ENCODE peak calls at places on chromosomes 6 and 20, in eight cellular contexts. R is AG09319, S is brain microvascular endothelial cell, V is lung, Z is lower lobe of right lung, G is CD14-positive monocyte, Y is Peyer's patch, X is progenitor cell of endocrine pancreas. C is an unnamed sample.
A peak's percentile ranks its signal among the peaks of the same experiment; 100 is the strongest.

GRCh38 chr20:45647441-45648050 is 16.5 kb upstream of the WFDC9 start:
- DNase-seq in G (no peak), X (no peak), S (no peak), Z (no peak), R (no peak), V (no peak), Y (no peak), C (no peak)

GRCh38 chr6:165846123-165846966 is 183.3 kb upstream of the PDE10A start:
- DNase-seq in R (no peak), Z (no peak), Y (no peak), G (no peak), S (no peak), X (no peak), V (no peak), C (no peak)

GRCh38 chr6:43748765-43749164 is 21.2 kb upstream of the VEGFA start:
- DNase-seq in G (no peak), S (no peak), Z (no peak), Y (no peak), X (no peak), R (no peak), V (no peak), C (no peak)

GRCh38 chr20:24109008-24109407 is 120.4 kb upstream of the GGTLC1 start:
- DNase-seq in V (no peak), R (no peak), G (no peak), Y (no peak), Z (no peak), X (no peak), S (no peak), C (no peak)

GRCh38 chr20:62707981-62708521 is 585 bp upstream of the NTSR1 start:
- DNase-seq in V (no peak), Y (no peak), X (no peak), S (no peak), Z (no peak), R (no peak), G (no peak), C (no peak)

GRCh38 chr6:21953831-21954801 is 342.7 kb downstream of the PRL start:
- DNase-seq in S (peak; percentile 69), R (no peak), Z (no peak), X (no peak), G (no peak), Y (peak; percentile 55), V (no peak), C (no peak)

GRCh38 chr6:159067334-159067733 is 22.5 kb upstream of the TAGAP start:
- DNase-seq in R (no peak), S (no peak), V (no peak), Y (no peak), Z (no peak), G (no peak), X (no peak), C (no peak)

GRCh38 chr20:46810442-46811327 is 84.0 kb upstream of the EYA2 start:
- DNase-seq in V (no peak), S (no peak), X (no peak), Y (no peak), R (no peak), G (no peak), Z (no peak), C (no peak)

GRCh38 chr20:37901280-37901666 is 1.7 kb upstream of the VSTM2L start:
- DNase-seq in Y (no peak), Z (no peak), G (no peak), X (no peak), V (no peak), S (no peak), R (no peak), C (no peak)

GRCh38 chr6:40794581-40794980 is 207.4 kb upstream of the LRFN2 start:
- DNase-seq in R (no peak), X (no peak), Z (no peak), Y (no peak), V (no peak), G (no peak), S (no peak), C (no peak)

GRCh38 chr20:24779166-24779565 is 169.9 kb upstream of the CST7 start:
- DNase-seq in S (no peak), G (peak; percentile 25), Z (peak; percentile 11), R (no peak), V (no peak), Y (peak; percentile 14), X (no peak), C (no peak)

GRCh38 chr6:143513410-143513809 is 1.9 kb upstream of the FUCA2 start:
- DNase-seq in V (no peak), G (no peak), R (no peak), S (no peak), Z (peak; percentile 60), X (no peak), Y (peak; percentile 73), C (no peak)

GRCh38 chr20:21503345-21503744 is 10.5 kb downstream of the NKX2-2 start:
- DNase-seq in S (peak; percentile 51), Y (no peak), G (no peak), V (no peak), R (no peak), Z (no peak), X (no peak), C (no peak)

GRCh38 chr6:31794294-31794865 is 1.2 kb downstream of the VARS1 start:
- DNase-seq in G (no peak), V (no peak), X (no peak), R (no peak), S (peak; percentile 19), Z (no peak), Y (no peak), C (no peak)

GRCh38 chr20:51346686-51347485 is 195.6 kb downstream of the NFATC2 start:
- DNase-seq in G (no peak), R (no peak), Y (no peak), V (no peak), X (no peak), Z (no peak), S (peak; percentile 81), C (no peak)

GRCh38 chr6:32402812-32403211 is 4.2 kb downstream of the BTNL2 start:
- DNase-seq in V (no peak), S (no peak), X (no peak), Z (no peak), G (no peak), R (no peak), Y (no peak), C (no peak)

GRCh38 chr20:24581443-24582170 is 112.2 kb downstream of the SYNDIG1 start:
- DNase-seq in X (no peak), Z (no peak), G (no peak), R (no peak), V (no peak), Y (no peak), S (no peak), C (no peak)

GRCh38 chr20:44212792-44213191 is 2.2 kb upstream of the OSER1 start:
- DNase-seq in Z (no peak), X (no peak), G (no peak), Y (no peak), V (no peak), R (no peak), S (no peak), C (no peak)

GRCh38 chr20:44208770-44209169 is 1.8 kb downstream of the OSER1 start:
- DNase-seq in G (no peak), V (no peak), X (no peak), Z (no peak), Y (no peak), R (no peak), S (no peak), C (no peak)

GRCh38 chr20:44209691-44210421 is 715 bp downstream of the OSER1 start:
- DNase-seq in G (peak; percentile 74), V (no peak), X (peak; percentile 43), S (peak; percentile 9), Z (no peak), R (no peak), Y (no peak), C (no peak)

GRCh38 chr20:44211177-44212039 is 837 bp upstream of the OSER1 start:
- DNase-seq in Y (no peak), Z (no peak), G (no peak), R (no peak), V (no peak), S (peak; percentile 11), X (no peak), C (no peak)

DNA sequence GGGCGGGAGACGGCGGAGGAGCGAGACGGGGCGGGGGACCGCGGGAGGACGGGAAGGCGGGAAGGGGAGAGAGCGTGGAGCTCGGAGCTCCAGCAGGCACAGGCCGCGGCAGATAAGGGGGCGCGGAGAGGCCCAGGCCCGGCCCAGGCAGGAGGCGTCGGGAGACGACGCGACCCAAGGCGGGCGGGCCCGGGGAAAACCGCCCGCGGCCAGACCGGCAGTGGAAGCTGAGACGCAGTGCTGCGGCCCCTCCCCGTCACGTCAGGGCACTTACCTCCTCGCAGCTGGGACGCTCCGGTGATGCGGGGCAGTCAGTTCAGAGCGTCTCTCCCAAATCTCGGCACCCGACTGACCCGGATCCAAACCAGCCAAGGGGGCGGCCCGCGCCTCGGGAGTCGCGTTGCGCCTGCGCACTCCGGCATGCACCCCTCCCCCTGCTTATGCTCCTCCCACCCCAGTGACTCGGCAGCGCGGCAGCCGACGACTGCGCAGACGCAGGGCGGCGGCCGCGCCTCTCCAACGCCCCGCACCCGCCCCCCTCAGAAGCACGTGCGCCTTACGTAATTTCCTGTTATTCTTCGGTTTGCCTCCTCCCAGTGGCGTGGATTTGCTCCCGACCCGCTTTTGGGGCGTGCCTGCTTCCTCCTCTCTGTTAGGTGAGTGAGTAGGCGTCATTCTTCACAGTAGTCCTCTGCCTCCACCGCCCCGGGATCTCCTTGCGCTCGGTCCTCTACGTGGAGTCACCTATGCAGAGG is at the start of gene OSER1:
- DNase-seq in S (peak; percentile 95), G (peak; percentile 99), V (peak; percentile 98), Z (peak; percentile 97), Y (peak; percentile 98), X (peak; percentile 96), R (peak; percentile 94), C (peak; percentile 98)
- TF ChIP-seq CTCF in S (no peak), G (no peak), V (no peak), Z (no peak), Y (peak; percentile 6), X (no peak), R (no peak), C (no peak)

GRCh38 chr6:19613678-19614077 is 223.5 kb upstream of the ID4 start:
- DNase-seq in Y (no peak), X (no peak), S (no peak), V (no peak), G (no peak), R (no peak), Z (no peak), C (no peak)
- TF ChIP-seq CTCF in Y (peak; percentile 12), X (no peak), S (no peak), V (no peak), G (no peak), R (no peak), Z (no peak), C (no peak)

DNA sequence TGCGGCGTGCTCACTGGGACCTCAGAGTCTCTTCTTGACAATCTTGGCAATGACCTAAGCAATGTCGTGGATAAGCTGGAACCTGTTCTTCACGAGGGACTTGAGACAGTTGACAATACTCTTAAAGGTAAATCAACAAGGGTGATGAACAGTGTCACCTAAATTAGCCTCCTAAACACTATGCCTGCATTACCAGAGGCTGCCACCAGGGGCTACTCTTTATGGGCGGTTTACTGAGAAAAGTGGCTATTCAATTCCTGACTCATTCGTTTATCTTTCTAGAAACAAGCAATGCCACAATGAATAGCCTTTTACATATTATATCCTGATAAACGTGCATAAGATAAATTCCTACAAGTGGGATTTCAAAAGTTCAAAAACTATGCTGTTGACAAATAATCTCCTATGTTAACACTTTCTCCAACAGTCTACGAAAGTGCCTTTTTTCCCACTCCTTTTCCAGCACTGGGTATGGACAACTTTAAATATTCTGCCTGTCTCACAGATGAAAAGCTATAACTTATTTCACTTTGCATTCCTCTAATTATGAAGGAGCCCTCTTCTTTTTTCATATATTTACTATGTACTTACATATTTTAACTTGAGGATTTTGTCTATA is 1.3 kb downstream of the BPIFA2 start:
- DNase-seq in R (no peak), Z (no peak), G (no peak), S (peak; percentile 8), V (no peak), Y (no peak), X (no peak), C (no peak)
- TF ChIP-seq CTCF in R (peak; percentile 12), Z (peak; percentile 36), G (peak; percentile 76), S (peak; percentile 67), V (no peak), Y (peak; percentile 15), X (peak; percentile 58), C (peak; percentile 29)

GRCh38 chr6:76876922-76877553 is 586.3 kb downstream of the HTR1B start:
- DNase-seq in X (peak; percentile 43), S (peak; percentile 75), G (no peak), Z (no peak), R (no peak), Y (no peak), V (peak; percentile 49), C (no peak)
- TF ChIP-seq CTCF in X (peak; percentile 71), S (peak; percentile 56), G (no peak), Z (peak; percentile 28), R (no peak), Y (peak; percentile 70), V (no peak), C (no peak)